ENCODE peak calls at places on chromosomes 16 and 17, in five cellular contexts. W is HepG2, P is GM12878, G is HCT116, L is WTC11. O is an unnamed sample.

GRCh38 chr16:11762431-11762830 is 19.8 kb upstream of the TXNDC11 start:
- DNase-seq in W (no peak), P (no peak), G (no peak), L (no peak), O (no peak)

GRCh38 chr17:72554508-72554907 is 433.7 kb downstream of the SOX9 start:
- DNase-seq in W (no peak), P (no peak), G (no peak), L (no peak), O (no peak)

GRCh38 chr17:29653995-29654714 is 31.4 kb upstream of the CORO6 start:
- DNase-seq in W (no peak), P (no peak), G (no peak), L (no peak), O (no peak)

GRCh38 chr16:57485091-57485915 is 990 bp downstream of the DOK4 start:
- DNase-seq in W (no peak), P (no peak), G (no peak), L (no peak), O (no peak)

GRCh38 chr17:58049533-58049932 is 33.7 kb upstream of the DYNLL2 start:
- DNase-seq in W (no peak), P (no peak), G (no peak), L (no peak), O (no peak)

GRCh38 chr17:1031711-1032110 is 34.8 kb downstream of the TIMM22 start:
- DNase-seq in W (no peak), P (no peak), G (no peak), L (peak), O (peak)

GRCh38 chr17:8212312-8213180 is 2.2 kb upstream of the AURKB start:
- DNase-seq in W (peak), P (no peak), G (no peak), L (no peak), O (no peak)

GRCh38 chr17:76032073-76032779 is 5.1 kb upstream of the EVPL start:
- DNase-seq in W (peak), P (no peak), G (no peak), L (no peak), O (no peak)

GRCh38 chr17:42953669-42954068 is 10.6 kb downstream of the AARSD1 start:
- DNase-seq in W (peak), P (no peak), G (no peak), L (no peak), O (no peak)

GRCh38 chr16:87330646-87331045 is 13.5 kb upstream of the C16orf95 start:
- DNase-seq in W (no peak), P (no peak), G (no peak), L (no peak), O (no peak)

GRCh38 chr16:23595246-23595950 is 718 bp downstream of the NDUFAB1 start:
- DNase-seq in W (peak), P (no peak), G (no peak), L (no peak), O (no peak)

GRCh38 chr17:41492771-41493170 is 3.1 kb upstream of the KRT36 start:
- DNase-seq in W (peak), P (no peak), G (no peak), L (no peak), O (no peak)

GRCh38 chr17:42708588-42708987 is 26.3 kb downstream of the CNTNAP1 start:
- DNase-seq in W (no peak), P (no peak), G (no peak), L (no peak), O (no peak)

GRCh38 chr16:3611145-3611977 is at the start of gene SLX4:
- DNase-seq in W (peak), P (no peak), G (peak), L (peak), O (peak)

GRCh38 chr17:39199986-39200879 is at the start of gene RPL19:
- DNase-seq in W (peak), P (peak), G (peak), L (peak), O (peak)

GRCh38 chr16:71930993-71931392 is 35.7 kb downstream of the IST1 start:
- DNase-seq in W (no peak), P (no peak), G (no peak), L (no peak), O (no peak)

GRCh38 chr16:1810106-1810505 is 16.5 kb downstream of the HAGH start:
- DNase-seq in W (no peak), P (no peak), G (no peak), L (no peak), O (no peak)

GRCh38 chr16:21625026-21625425 is 25.6 kb downstream of the METTL9 start:
- DNase-seq in W (no peak), P (no peak), G (no peak), L (no peak), O (no peak)

GRCh38 chr16:67346328-67346727 is 19.7 kb downstream of the LRRC36 start:
- DNase-seq in W (no peak), P (no peak), G (no peak), L (no peak), O (no peak)

GRCh38 chr16:67342616-67343015 is 16.0 kb downstream of the LRRC36 start:
- DNase-seq in W (no peak), P (no peak), G (no peak), L (no peak), O (no peak)

GRCh38 chr16:67341250-67341649 is 14.6 kb downstream of the LRRC36 start:
- DNase-seq in W (no peak), P (no peak), G (no peak), L (no peak), O (no peak)

GRCh38 chr16:67349172-67349571 is 22.6 kb downstream of the LRRC36 start:
- DNase-seq in W (peak), P (no peak), G (peak), L (no peak), O (no peak)

GRCh38 chr16:67345401-67345800 is 18.8 kb downstream of the LRRC36 start:
- DNase-seq in W (no peak), P (no peak), G (no peak), L (no peak), O (no peak)
- TF ChIP-seq ATF3 in W (no peak), P (no peak), G (no peak), L (no peak), O (no peak)

DNA sequence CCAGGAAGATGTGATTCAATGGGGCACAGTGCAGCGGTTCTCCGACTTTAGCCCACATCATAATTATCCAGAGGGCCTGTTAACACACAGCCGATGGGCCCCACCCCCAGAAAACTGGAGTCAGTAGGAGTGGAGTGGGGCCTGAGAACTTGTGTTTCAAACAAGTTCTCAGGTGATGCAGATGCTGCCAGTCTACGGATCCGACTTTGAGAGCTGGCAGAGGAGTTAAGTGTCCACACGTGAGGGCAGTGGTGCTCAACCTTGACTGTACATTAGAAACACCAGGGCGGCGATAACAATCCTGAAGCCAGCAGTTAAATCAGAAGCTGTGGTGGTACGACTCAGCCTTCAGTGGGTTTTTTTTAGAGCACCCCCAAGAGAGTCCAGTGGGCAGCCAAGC is 75.0 kb downstream of the GPRC5B start:
- DNase-seq in W (no peak), P (no peak), G (no peak), L (no peak), O (no peak)
- TF ChIP-seq ATF3 in W (no peak), P (no peak), G (no peak), L (no peak), O (no peak)

GRCh38 chr17:78904371-78904770 is 1.4 kb upstream of the CEP295NL start:
- DNase-seq in W (no peak), P (no peak), G (no peak), L (no peak), O (no peak)
- TF ChIP-seq ATF3 in W (no peak), P (no peak), G (no peak), L (no peak), O (no peak)

GRCh38 chr17:33854596-33854995 is 400.5 kb upstream of the CCL2 start:
- DNase-seq in W (no peak), P (no peak), G (no peak), L (no peak), O (no peak)

GRCh38 chr17:33862772-33863602 is 392.1 kb upstream of the CCL2 start:
- DNase-seq in W (no peak), P (no peak), G (no peak), L (no peak), O (no peak)

GRCh38 chr17:33858682-33859081 is 396.4 kb upstream of the CCL2 start:
- DNase-seq in W (no peak), P (no peak), G (no peak), L (no peak), O (no peak)

GRCh38 chr17:33858121-33858520 is 397.0 kb upstream of the CCL2 start:
- DNase-seq in W (no peak), P (no peak), G (no peak), L (peak), O (no peak)
- TF ChIP-seq ATF3 in W (no peak), P (no peak), G (no peak), L (no peak), O (no peak)

DNA sequence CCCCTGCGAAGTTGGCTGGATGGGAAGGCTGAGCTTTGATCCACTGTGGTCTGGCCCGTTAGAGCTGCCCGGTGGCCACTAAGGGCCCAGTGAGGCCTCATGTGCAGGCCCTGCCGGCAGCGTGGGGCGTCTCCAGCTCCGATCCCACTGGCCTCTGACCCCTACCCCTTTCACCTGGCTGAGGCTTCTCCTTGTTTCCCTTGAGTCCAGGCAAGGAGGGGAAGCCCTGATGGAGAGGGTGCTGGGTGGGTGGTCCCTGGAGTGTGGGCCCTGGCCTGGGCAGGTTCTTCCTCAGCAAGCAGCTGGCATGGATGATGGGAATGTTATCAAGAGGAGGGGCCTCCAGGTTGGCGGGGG is 356.8 kb downstream of the SEC14L1 start:
- DNase-seq in W (no peak), P (no peak), G (no peak), L (no peak), O (no peak)
- TF ChIP-seq ATF3 in W (no peak), P (no peak), G (no peak), L (no peak), O (no peak)

DNA sequence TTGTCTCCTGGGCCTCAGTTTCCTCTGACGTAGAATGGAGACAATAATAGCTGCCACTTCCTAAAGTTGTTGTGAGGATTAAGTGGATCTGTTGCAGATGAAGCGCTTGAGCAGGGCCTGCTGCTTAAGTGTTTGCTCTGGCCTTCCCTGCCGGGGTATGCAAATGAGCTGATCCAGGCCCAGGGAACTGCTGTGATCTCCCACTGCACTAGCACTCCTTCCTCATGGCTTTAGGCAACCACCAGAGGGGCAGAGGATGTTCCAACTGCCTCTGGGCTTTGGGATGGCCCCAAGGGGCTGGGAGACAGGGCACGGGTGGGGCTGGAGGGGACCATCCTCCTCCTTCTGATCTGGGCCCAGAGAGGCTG is 6.2 kb downstream of the SBK1 start:
- DNase-seq in W (no peak), P (no peak), G (no peak), L (peak), O (no peak)
- TF ChIP-seq ATF3 in W (no peak), P (no peak), G (no peak), L (no peak), O (no peak)

GRCh38 chr16:27759301-27759871 is 209.4 kb downstream of the KATNIP start:
- DNase-seq in W (no peak), P (no peak), G (no peak), L (no peak), O (no peak)
- TF ChIP-seq ATF3 in W (no peak), P (no peak), G (no peak), L (no peak), O (no peak)

DNA sequence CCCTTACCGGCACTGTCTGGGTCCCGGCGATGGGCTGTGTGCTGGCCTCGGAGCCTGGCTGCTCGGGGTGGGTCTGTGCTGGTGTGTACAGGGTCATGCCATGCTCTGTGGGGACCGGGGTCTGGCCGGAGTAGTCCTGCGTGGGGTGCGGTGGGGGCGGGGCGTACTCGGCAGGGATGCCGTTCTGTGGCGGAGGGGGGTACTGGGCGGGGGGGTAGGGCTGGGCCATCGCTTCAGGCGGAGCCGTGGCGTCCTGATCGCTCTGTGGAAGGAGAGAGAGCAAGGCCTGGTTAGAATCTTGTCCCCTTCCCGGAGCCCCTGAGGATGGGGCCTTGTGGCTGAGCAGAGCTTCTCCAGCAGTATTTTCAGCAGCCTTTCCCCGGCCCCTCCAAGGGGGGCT is 40.9 kb downstream of the ENGASE start:
- DNase-seq in W (no peak), P (no peak), G (no peak), L (no peak), O (no peak)
- TF ChIP-seq ATF3 in W (no peak), P (no peak), G (no peak), L (no peak), O (no peak)

DNA sequence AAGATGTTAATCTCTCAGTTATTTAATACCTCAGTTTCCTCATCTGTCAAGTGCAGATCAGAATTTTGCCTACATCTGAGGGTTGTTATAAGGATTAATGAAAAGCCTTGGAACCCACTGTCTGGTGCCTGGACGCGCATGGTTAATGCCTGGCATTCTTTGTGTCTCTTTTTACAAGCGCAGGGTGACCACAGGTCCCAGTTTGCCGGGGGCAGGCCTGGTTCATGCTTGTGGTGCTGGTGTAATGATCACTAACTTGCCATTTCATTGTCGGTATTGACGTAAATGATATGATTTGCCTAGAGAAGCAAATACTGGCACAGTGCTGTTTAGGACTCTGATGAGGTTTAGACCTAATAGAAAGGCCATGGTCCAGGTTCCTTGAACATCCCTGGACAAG is 23.1 kb downstream of the MRC2 start:
- DNase-seq in W (no peak), P (no peak), G (no peak), L (peak), O (no peak)
- TF ChIP-seq ATF3 in W (no peak), P (no peak), G (no peak), L (no peak), O (no peak)

O was measured in H1.